ENCODE peak calls at places on chromosomes 11 and 22, in nine cellular contexts. A, O, T, G, Q, P, U, D and C are unnamed samples.

GRCh38 chr11:46490576-46491100 is 99.1 kb upstream of the CHRM4 start:
- DNase-seq in A (no peak), T (no peak), O (peak), G (no peak), Q (no peak), U (no peak), D (no peak), P (no peak), C (no peak)

GRCh38 chr11:130369141-130369691 is 54.5 kb upstream of the ZBTB44 start:
- DNase-seq in T (no peak), O (no peak), A (no peak), Q (no peak), G (peak), P (no peak), U (no peak), D (no peak), C (no peak)

GRCh38 chr22:43951966-43952365 is 3.3 kb upstream of the SAMM50 start:
- DNase-seq in P (no peak), U (no peak), G (no peak), T (no peak), A (no peak), O (no peak), D (no peak), Q (no peak), C (no peak)

GRCh38 chr11:128416976-128417375 is 170.4 kb downstream of the ETS1 start:
- DNase-seq in O (no peak), D (no peak), Q (no peak), U (no peak), A (no peak), P (no peak), T (no peak), G (no peak), C (no peak)

GRCh38 chr22:40216041-40216756 is 38.5 kb downstream of the TNRC6B start:
- DNase-seq in O (no peak), P (no peak), T (peak), Q (no peak), D (peak), U (no peak), A (no peak), G (no peak), C (no peak)

GRCh38 chr22:27751277-27752070 is 50.1 kb downstream of the MN1 start:
- DNase-seq in O (no peak), P (no peak), U (no peak), Q (no peak), T (no peak), D (no peak), G (no peak), A (no peak), C (no peak)

GRCh38 chr11:123217897-123218296 is 22.8 kb upstream of the CLMP start:
- DNase-seq in O (no peak), A (no peak), P (no peak), D (no peak), Q (no peak), G (no peak), U (no peak), T (no peak), C (no peak)

GRCh38 chr11:1351278-1351937 is 38.3 kb upstream of the BRSK2 start:
- DNase-seq in Q (no peak), A (no peak), G (no peak), U (no peak), D (peak), T (peak), P (no peak), O (no peak), C (no peak)

GRCh38 chr11:14554959-14555358 is 34.8 kb upstream of the PSMA1 start:
- DNase-seq in Q (no peak), A (no peak), P (no peak), D (peak), O (no peak), U (no peak), T (no peak), G (peak), C (peak)

GRCh38 chr11:66689661-66690590 is 12.2 kb upstream of the RBM4B start:
- DNase-seq in D (no peak), U (no peak), O (no peak), Q (no peak), P (no peak), A (no peak), G (no peak), T (no peak), C (no peak)

GRCh38 chr11:72635931-72636330 is 38.3 kb downstream of the PDE2A start:
- DNase-seq in Q (no peak), P (no peak), O (no peak), A (no peak), D (no peak), G (no peak), U (no peak), T (no peak), C (no peak)

GRCh38 chr11:2446590-2447252 is 1.9 kb downstream of the KCNQ1 start:
- DNase-seq in T (no peak), Q (peak), U (no peak), O (no peak), A (no peak), G (no peak), P (no peak), D (no peak), C (no peak)

GRCh38 chr22:32218470-32218869 is 13.6 kb upstream of the RFPL2 start:
- DNase-seq in U (no peak), A (no peak), Q (no peak), P (no peak), T (no peak), D (no peak), O (no peak), G (no peak), C (no peak)

GRCh38 chr11:64129403-64129802 is 36.5 kb downstream of the MACROD1 start:
- DNase-seq in A (no peak), D (no peak), P (no peak), Q (no peak), U (no peak), G (no peak), T (no peak), O (no peak), C (no peak)

GRCh38 chr22:45208993-45209838 is 31.5 kb downstream of the KIAA0930 start:
- DNase-seq in U (no peak), A (peak), T (no peak), Q (no peak), D (no peak), O (peak), P (no peak), G (no peak), C (peak)

GRCh38 chr11:82733444-82734119 is at the start of gene FAM181B:
- DNase-seq in D (no peak), A (peak), Q (peak), T (peak), O (no peak), U (no peak), G (peak), P (peak), C (peak)

GRCh38 chr11:78063440-78064181 is at the start of gene THRSP:
- DNase-seq in D (no peak), P (no peak), G (no peak), T (no peak), Q (no peak), O (no peak), U (no peak), A (no peak), C (no peak)

GRCh38 chr22:44814266-44815098 is 62.1 kb downstream of the ARHGAP8 start:
- DNase-seq in Q (no peak), O (no peak), P (no peak), A (no peak), U (no peak), G (no peak), D (no peak), T (no peak), C (no peak)

GRCh38 chr11:101407324-101407723 is 176.5 kb downstream of the TRPC6 start:
- DNase-seq in Q (no peak), D (no peak), U (peak), A (no peak), O (peak), G (no peak), P (no peak), T (no peak), C (no peak)

GRCh38 chr11:67118059-67118766 is 850 bp upstream of the KDM2A start:
- DNase-seq in A (no peak), Q (peak), U (no peak), P (no peak), O (no peak), T (peak), D (peak), G (peak), C (no peak)

GRCh38 chr22:37552560-37553163 is 7.6 kb upstream of the CDC42EP1 start:
- DNase-seq in O (peak), U (no peak), A (no peak), G (peak), Q (no peak), P (peak), T (no peak), D (no peak), C (peak)

GRCh38 chr11:35146074-35146521 is 7.1 kb downstream of the CD44 start:
- DNase-seq in U (no peak), G (no peak), D (peak), A (no peak), O (no peak), P (no peak), T (peak), Q (peak), C (no peak)

GRCh38 chr11:13082588-13082987 is 73.5 kb downstream of the RASSF10 start:
- DNase-seq in A (no peak), G (no peak), Q (no peak), D (no peak), P (no peak), T (no peak), U (no peak), O (no peak), C (no peak)

GRCh38 chr11:1746516-1746931 is 3.9 kb downstream of the IFITM10 start:
- DNase-seq in O (no peak), A (no peak), T (peak), U (no peak), Q (no peak), P (no peak), G (no peak), D (no peak), C (no peak)

GRCh38 chr11:3808846-3809623 is 675 bp downstream of the PGAP2 start:
- DNase-seq in O (peak), D (peak), P (peak), U (no peak), T (peak), A (no peak), G (no peak), Q (peak), C (peak)

GRCh38 chr11:34492806-34493414 is 20.7 kb downstream of the ELF5 start:
- DNase-seq in P (peak), A (peak), D (peak), O (peak), T (peak), G (peak), U (no peak), Q (peak), C (peak)

GRCh38 chr11:78350101-78350645 is 67.4 kb downstream of the GAB2 start:
- DNase-seq in P (no peak), Q (no peak), O (peak), U (no peak), D (no peak), A (no peak), T (no peak), G (peak), C (peak)

GRCh38 chr11:2652857-2653643 is 46.7 kb downstream of the KCNQ1OT1 start:
- DNase-seq in G (no peak), O (no peak), P (no peak), T (no peak), Q (no peak), D (no peak), A (no peak), U (no peak), C (no peak)

GRCh38 chr11:61923166-61924015 is 6.0 kb upstream of the RAB3IL1 start:
- DNase-seq in U (no peak), P (peak), G (peak), Q (no peak), D (no peak), O (peak), A (no peak), T (no peak), C (peak)

GRCh38 chr11:130510407-130511006 is 62.1 kb downstream of the ADAMTS15 start:
- DNase-seq in T (no peak), A (no peak), G (no peak), Q (no peak), D (no peak), U (no peak), O (peak), P (no peak), C (peak)

GRCh38 chr22:30602049-30602448 is 4.9 kb upstream of the TCN2 start:
- DNase-seq in T (no peak), D (peak), P (peak), A (no peak), U (no peak), Q (no peak), G (no peak), O (peak), C (peak)
- TF ChIP-seq CTCF in T (peak), D (peak), P (peak), A (peak), U (peak), Q (no peak), G (no peak), O (peak), C (peak)

GRCh38 chr22:47286590-47286989 is 524.1 kb downstream of the TBC1D22A start:
- DNase-seq in O (no peak), T (peak), Q (no peak), D (no peak), G (no peak), U (no peak), A (no peak), P (no peak), C (no peak)

GRCh38 chr22:47287516-47287915 is 525.1 kb downstream of the TBC1D22A start:
- DNase-seq in T (no peak), A (no peak), O (no peak), Q (no peak), P (no peak), U (no peak), G (no peak), D (no peak), C (no peak)

GRCh38 chr22:47289316-47289985 is 527.0 kb downstream of the TBC1D22A start:
- DNase-seq in A (no peak), D (no peak), P (no peak), T (no peak), U (no peak), O (no peak), G (no peak), Q (no peak), C (no peak)

GRCh38 chr22:47290706-47291430 is 528.4 kb downstream of the TBC1D22A start:
- DNase-seq in P (no peak), Q (no peak), T (no peak), D (no peak), U (no peak), A (no peak), G (no peak), O (no peak), C (no peak)

GRCh38 chr22:47288640-47289039 is 526.2 kb downstream of the TBC1D22A start:
- DNase-seq in P (no peak), G (no peak), D (no peak), O (no peak), Q (no peak), A (no peak), U (no peak), T (no peak), C (no peak)
- TF ChIP-seq CTCF in P (no peak), G (no peak), D (no peak), O (no peak), Q (no peak), A (no peak), U (no peak), T (no peak), C (no peak)

DNA sequence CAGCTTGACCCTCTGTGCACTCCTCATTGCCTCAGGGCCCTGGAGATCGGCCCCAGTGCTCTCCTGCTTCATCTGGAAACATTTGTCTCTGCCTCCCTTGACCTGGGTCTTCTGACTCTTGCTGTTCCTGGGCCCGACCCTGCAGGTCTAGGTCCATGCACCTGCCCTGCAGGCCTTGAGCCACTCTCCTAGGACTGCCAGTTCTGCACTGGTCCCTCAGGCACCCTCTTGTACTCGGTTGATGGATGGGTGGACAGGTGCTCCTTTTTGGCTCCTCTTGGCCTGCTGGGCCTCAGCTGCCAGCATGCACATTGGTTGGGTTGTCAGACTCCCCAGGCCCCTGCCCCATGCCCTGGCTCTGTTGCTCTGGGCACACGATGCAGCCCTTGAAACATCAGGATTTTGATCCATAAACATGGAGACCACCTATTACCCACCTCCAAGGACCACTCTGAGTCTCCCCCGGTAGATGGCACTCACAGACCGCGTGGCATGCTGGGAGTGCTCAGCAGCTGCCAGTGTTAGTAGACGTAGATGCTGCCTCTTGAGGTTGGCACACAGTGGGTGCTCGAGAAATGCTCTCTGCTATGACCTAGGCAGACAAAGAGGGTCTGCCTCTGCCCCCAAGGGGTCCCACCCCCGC is 20.2 kb upstream of the ACR start:
- DNase-seq in T (no peak), P (no peak), A (no peak), O (no peak), U (no peak), G (no peak), D (no peak), Q (no peak), C (no peak)
- TF ChIP-seq CTCF in T (no peak), P (no peak), A (peak), O (no peak), U (no peak), G (no peak), D (no peak), Q (no peak), C (no peak)

GRCh38 chr22:47842119-47842518 is 1079.7 kb downstream of the TBC1D22A start:
- DNase-seq in T (no peak), Q (no peak), P (no peak), U (no peak), G (no peak), A (no peak), O (no peak), D (no peak), C (no peak)
- TF ChIP-seq CTCF in T (no peak), Q (no peak), P (no peak), U (no peak), G (no peak), A (peak), O (no peak), D (no peak), C (no peak)

DNA sequence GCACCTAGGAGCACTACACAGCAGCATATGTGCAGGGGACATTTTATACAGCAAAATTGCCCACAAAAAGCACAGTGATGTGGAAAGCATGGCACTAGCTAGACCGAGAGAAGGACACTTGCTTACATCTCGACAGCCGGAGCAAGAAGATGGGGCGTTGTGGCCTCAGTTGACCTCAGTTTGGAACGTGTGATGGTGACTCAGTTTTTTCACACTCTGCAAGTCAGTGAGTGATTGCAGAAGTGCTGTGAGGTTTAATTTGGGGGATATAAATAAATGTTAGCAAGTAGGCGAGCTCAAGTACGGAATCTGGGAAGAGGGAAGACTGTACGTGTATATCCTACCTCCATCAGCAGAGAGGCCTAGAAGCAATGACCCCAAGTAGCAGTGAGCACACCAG is 23.3 kb downstream of the LRP5 start:
- DNase-seq in O (no peak), A (no peak), D (no peak), G (no peak), Q (no peak), T (no peak), U (no peak), P (no peak), C (no peak)
- TF ChIP-seq CTCF in O (no peak), A (no peak), D (no peak), G (no peak), Q (no peak), T (no peak), U (no peak), P (no peak), C (no peak)

GRCh38 chr11:6618117-6619020 is 853 bp downstream of the TPP1 start:
- DNase-seq in T (no peak), O (peak), Q (peak), U (peak), G (peak), A (no peak), D (peak), P (no peak), C (peak)
- TF ChIP-seq CTCF in T (no peak), O (peak), Q (no peak), U (no peak), G (no peak), A (no peak), D (no peak), P (peak), C (peak)

DNA sequence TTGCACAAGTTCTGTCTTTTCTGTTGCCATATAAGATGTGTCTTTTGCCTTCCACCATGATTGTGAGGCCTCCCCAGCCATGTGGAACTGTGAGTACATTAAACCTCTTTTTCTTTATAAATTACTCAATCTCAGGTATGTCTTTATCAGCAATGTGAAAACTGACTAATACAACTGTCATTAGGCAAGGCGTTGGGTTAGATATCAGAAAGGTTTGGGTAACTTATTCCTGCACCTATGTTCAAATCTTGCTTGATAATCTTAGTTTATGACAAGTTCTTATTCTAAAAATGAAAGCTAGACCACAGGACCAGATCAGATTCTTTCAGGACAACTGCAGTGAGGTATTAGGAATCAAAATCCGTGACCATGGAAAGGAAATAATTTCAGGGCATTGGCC is 160.6 kb upstream of the BDNF start:
- DNase-seq in U (no peak), P (no peak), T (no peak), O (no peak), A (no peak), G (no peak), Q (no peak), D (no peak), C (no peak)
- TF ChIP-seq CTCF in U (no peak), P (no peak), T (no peak), O (no peak), A (no peak), G (no peak), Q (no peak), D (no peak), C (no peak)

GRCh38 chr11:31887180-31887579 is 76.1 kb upstream of the PAX6 start:
- DNase-seq in D (peak), P (no peak), U (no peak), G (no peak), T (no peak), O (no peak), A (no peak), Q (no peak), C (no peak)
- TF ChIP-seq CTCF in D (peak), P (peak), U (no peak), G (no peak), T (no peak), O (no peak), A (peak), Q (peak), C (no peak)